ENCODE peak calls at places on chromosome 6, in seven cellular contexts. X, Q, C, K, I, G and U are unnamed samples.

GRCh38 chr6:33624856-33625255 is 3.7 kb downstream of the ITPR3 start:
- DNase-seq in I (no peak), X (no peak), K (no peak), C (no peak), Q (no peak), G (no peak), U (no peak)

GRCh38 chr6:14165091-14165490 is 47.5 kb downstream of the CD83 start:
- DNase-seq in K (no peak), X (no peak), Q (no peak), I (no peak), G (no peak), C (no peak), U (no peak)

GRCh38 chr6:72788188-72788587 is 166.3 kb downstream of the KCNQ5 start:
- DNase-seq in K (no peak), Q (no peak), X (no peak), C (no peak), I (no peak), G (no peak), U (no peak)

GRCh38 chr6:48757661-48758060 is 646.7 kb upstream of the PTCHD4 start:
- DNase-seq in Q (no peak), C (no peak), I (no peak), X (no peak), G (no peak), K (no peak), U (no peak)

GRCh38 chr6:131669891-131670290 is 31.3 kb downstream of the OR2A4 start:
- DNase-seq in X (no peak), K (no peak), I (no peak), G (no peak), Q (no peak), C (no peak), U (no peak)

GRCh38 chr6:153170511-153170910 is 39.4 kb upstream of the RGS17 start:
- DNase-seq in X (no peak), Q (no peak), G (peak), K (no peak), C (no peak), I (no peak), U (no peak)

GRCh38 chr6:116144590-116144989 is 18.7 kb upstream of the COL10A1 start:
- DNase-seq in G (no peak), K (no peak), I (no peak), X (no peak), Q (peak), C (no peak), U (no peak)

GRCh38 chr6:155201461-155202226 is 62.2 kb upstream of the CLDN20 start:
- DNase-seq in C (no peak), K (no peak), I (no peak), X (no peak), Q (no peak), G (peak), U (no peak)